ENCODE peak calls at places on chromosomes 3 and 15, in seven cellular contexts. L is endodermal cell, C is pancreas, D is tibial artery, P is PC-3, M is foreskin fibroblast, K is GM13977. T is an unnamed sample.

GRCh38 chr3:17057316-17057715 is 172.6 kb downstream of the PLCL2 start:
- DNase-seq in L (no peak), C (no peak), D (no peak), P (no peak), M (peak; percentile 62), K (no peak), T (no peak)

GRCh38 chr15:53808058-53808703 is 48.7 kb upstream of the WDR72 start:
- DNase-seq in L (no peak), C (no peak), D (no peak), P (peak; percentile 13), M (peak; percentile 1), K (peak; percentile 7), T (no peak)

GRCh38 chr3:123503200-123503599 is 54.3 kb upstream of the ADCY5 start:
- DNase-seq in L (no peak), C (no peak), D (no peak), P (no peak), M (no peak), K (no peak), T (no peak)

GRCh38 chr15:64004059-64004458 is 42.2 kb downstream of the DAPK2 start:
- DNase-seq in L (no peak), C (no peak), D (no peak), P (no peak), M (no peak), K (no peak), T (no peak)

GRCh38 chr15:88388702-88389101 is 78.5 kb downstream of the MRPL46 start:
- DNase-seq in L (peak; percentile 85), C (peak; percentile 24), D (no peak), P (no peak), M (no peak), K (no peak), T (no peak)

GRCh38 chr3:131277836-131278497 is 103.6 kb upstream of the NUDT16 start:
- DNase-seq in L (no peak), C (no peak), D (no peak), P (peak; percentile 19), M (peak; percentile 45), K (no peak), T (no peak)

GRCh38 chr3:64992462-64993285 is 304.9 kb upstream of the ADAMTS9 start:
- DNase-seq in L (peak; percentile 72), C (no peak), D (no peak), P (no peak), M (no peak), K (no peak), T (no peak)

GRCh38 chr15:60438626-60439025 is 40.3 kb downstream of the ICE2 start:
- DNase-seq in L (no peak), C (no peak), D (no peak), P (no peak), M (no peak), K (no peak), T (no peak)

GRCh38 chr3:31010491-31010890 is 116.0 kb upstream of the GADL1 start:
- DNase-seq in L (no peak), C (no peak), D (no peak), P (peak; percentile 58), M (peak; percentile 73), K (no peak), T (no peak)

GRCh38 chr15:52695146-52695545 is 16.0 kb upstream of the ATOSA start:
- DNase-seq in L (no peak), C (no peak), D (no peak), P (peak; percentile 11), M (no peak), K (no peak), T (no peak)

GRCh38 chr3:185715091-185715490 is 109.8 kb downstream of the IGF2BP2 start:
- DNase-seq in L (peak; percentile 72), C (no peak), D (no peak), P (peak; percentile 92), M (peak; percentile 58), K (no peak), T (no peak)

GRCh38 chr15:67188551-67189218 is 65.8 kb downstream of the AAGAB start:
- DNase-seq in L (no peak), C (no peak), D (peak; percentile 66), P (no peak), M (peak; percentile 96), K (peak; percentile 6), T (no peak)

GRCh38 chr3:77460326-77460725 is 420.4 kb downstream of the ROBO2 start:
- DNase-seq in L (no peak), C (no peak), D (no peak), P (peak; percentile 35), M (peak; percentile 74), K (no peak), T (no peak)

GRCh38 chr3:123284399-123285010 is 82.8 kb downstream of the SEC22A start:
- DNase-seq in L (peak; percentile 24), C (peak; percentile 8), D (peak; percentile 62), P (no peak), M (no peak), K (peak; percentile 4), T (no peak)

GRCh38 chr15:67039349-67040075 is 25.9 kb upstream of the SMAD3 start:
- DNase-seq in L (peak; percentile 90), C (no peak), D (peak; percentile 50), P (peak; percentile 78), M (no peak), K (no peak), T (peak; percentile 27)

GRCh38 chr3:112967828-112968227 is 7.1 kb downstream of the CD200R1 start:
- DNase-seq in L (no peak), C (no peak), D (no peak), P (no peak), M (no peak), K (no peak), T (no peak)

GRCh38 chr3:71584216-71585061 is 911 bp upstream of the FOXP1 start:
- DNase-seq in L (peak; percentile 76), C (peak; percentile 39), D (peak; percentile 78), P (peak; percentile 36), M (peak; percentile 45), K (peak; percentile 21), T (peak; percentile 88)

GRCh38 chr3:113141543-113141942 is 69.8 kb upstream of the BOC start:
- DNase-seq in L (no peak), C (no peak), D (no peak), P (no peak), M (no peak), K (no peak), T (no peak)

GRCh38 chr15:50358805-50359204 is 3.8 kb upstream of the GABPB1 start:
- DNase-seq in L (peak; percentile 66), C (no peak), D (no peak), P (peak; percentile 60), M (peak; percentile 68), K (peak; percentile 50), T (peak; percentile 62)

GRCh38 chr15:89052474-89052873 is 35.8 kb upstream of the ABHD2 start:
- DNase-seq in L (no peak), C (no peak), D (no peak), P (no peak), M (peak; percentile 88), K (no peak), T (no peak)

DNA sequence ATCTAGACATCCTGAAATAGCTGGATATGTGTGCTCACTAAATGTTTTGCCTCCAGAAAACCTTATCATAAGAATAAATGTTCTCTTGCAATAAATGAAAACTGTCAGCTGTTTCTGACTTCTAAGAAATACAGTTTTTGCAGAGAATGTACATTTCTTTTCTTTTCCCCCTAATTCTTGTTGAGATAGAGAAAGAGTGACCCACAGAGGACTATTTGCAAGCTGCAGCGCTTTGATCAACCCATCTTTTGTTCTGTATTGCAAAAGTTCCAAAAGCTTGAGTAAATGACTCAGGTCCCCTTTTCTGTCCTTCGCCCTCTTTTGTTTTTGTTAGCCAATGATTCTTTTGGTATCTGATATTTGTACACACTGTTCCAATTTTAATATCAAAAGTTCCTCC is 141.9 kb downstream of the BBX start:
- DNase-seq in L (no peak), C (no peak), D (no peak), P (no peak), M (no peak), K (no peak), T (no peak)
- TF ChIP-seq CTCF in L (peak; percentile 37), C (no peak), D (no peak), P (no peak), M (no peak), K (no peak), T (no peak)

GRCh38 chr3:33377931-33378330 is 62.3 kb downstream of the UBP1 start:
- DNase-seq in L (no peak), C (no peak), D (no peak), P (peak; percentile 73), M (peak; percentile 85), K (no peak), T (no peak)

GRCh38 chr3:33372218-33373081 is 67.8 kb downstream of the UBP1 start:
- DNase-seq in L (peak; percentile 69), C (peak; percentile 44), D (no peak), P (peak; percentile 84), M (peak; percentile 76), K (peak; percentile 52), T (peak; percentile 59)

GRCh38 chr3:33380653-33381052 is 59.6 kb downstream of the UBP1 start:
- DNase-seq in L (no peak), C (no peak), D (no peak), P (no peak), M (no peak), K (no peak), T (no peak)

GRCh38 chr3:33373082-33373437 is 67.1 kb downstream of the UBP1 start:
- DNase-seq in L (no peak), C (no peak), D (no peak), P (no peak), M (no peak), K (no peak), T (no peak)

DNA sequence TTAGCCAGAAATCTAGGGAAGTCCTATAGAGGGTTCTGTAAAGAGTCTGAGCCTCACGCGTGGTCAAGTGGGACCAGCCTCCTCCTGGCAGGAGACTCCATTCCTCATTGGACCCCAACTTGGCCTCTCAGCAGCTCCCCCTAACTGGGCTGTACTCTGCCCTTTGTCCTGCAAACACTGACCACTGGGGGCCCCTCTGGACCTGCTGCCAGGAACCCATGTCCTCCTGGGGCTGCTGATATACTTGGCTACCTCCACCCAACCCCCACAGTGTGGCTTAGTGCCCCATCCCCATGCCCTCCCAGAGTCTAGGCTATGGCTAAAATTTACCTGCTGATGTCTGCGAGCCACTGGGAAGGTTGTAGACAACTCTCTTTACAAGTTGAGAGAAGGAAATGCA is 62.7 kb downstream of the UBP1 start:
- DNase-seq in L (peak; percentile 65), C (no peak), D (no peak), P (no peak), M (no peak), K (no peak), T (no peak)
- TF ChIP-seq CTCF in L (peak; percentile 36), C (no peak), D (no peak), P (no peak), M (no peak), K (peak; percentile 22), T (no peak)

GRCh38 chr15:71443538-71443937 is 328.3 kb downstream of the THSD4 start:
- DNase-seq in L (peak; percentile 86), C (peak; percentile 51), D (no peak), P (peak; percentile 73), M (peak; percentile 79), K (peak; percentile 20), T (peak; percentile 58)
- TF ChIP-seq CTCF in L (peak; percentile 93), C (peak; percentile 80), D (peak; percentile 79), P (peak; percentile 87), M (peak; percentile 86), K (peak; percentile 57), T (peak; percentile 88)

DNA sequence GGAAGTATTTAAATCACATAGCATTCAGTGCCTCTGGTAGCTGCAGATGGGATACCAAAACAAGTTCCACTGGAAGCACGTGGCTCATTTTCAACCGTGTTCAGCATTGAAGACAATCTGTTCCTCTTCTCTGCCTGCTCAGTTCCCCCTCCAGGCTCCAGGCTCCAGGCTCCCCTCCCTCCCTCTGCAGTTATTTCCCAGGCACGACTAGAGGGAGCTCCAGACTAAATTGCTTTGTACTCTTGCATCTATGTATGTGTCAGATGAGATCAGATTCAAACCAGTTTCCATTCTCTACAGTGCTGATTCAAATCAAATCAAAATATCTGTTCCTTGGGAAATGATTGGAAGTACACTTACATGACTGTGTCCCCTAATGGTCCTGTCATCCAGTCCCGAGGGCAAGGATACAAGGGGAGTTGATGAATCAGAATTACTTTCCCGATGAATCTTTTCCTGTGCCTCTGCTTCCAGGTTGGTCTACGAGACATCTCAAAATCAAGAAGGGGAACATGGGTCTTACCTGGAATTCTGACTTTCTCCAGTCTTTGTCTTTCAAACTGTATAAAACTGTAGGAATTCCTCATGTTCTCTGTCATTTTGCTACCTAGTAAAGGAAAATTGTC is 600.5 kb downstream of the EDEM1 start:
- DNase-seq in L (peak; percentile 72), C (peak; percentile 11), D (peak; percentile 65), P (peak; percentile 66), M (no peak), K (no peak), T (no peak)
- TF ChIP-seq CTCF in L (peak; percentile 65), C (no peak), D (no peak), P (peak; percentile 59), M (no peak), K (peak; percentile 11), T (no peak)